ENCODE peak calls at places on chromosomes 7 and 10, in four cellular contexts. F is amygdala, Y is brain pericyte, W is T-helper 17 cell. K is an unnamed sample.

GRCh38 chr7:41886257-41886905 is 183.5 kb upstream of the INHBA start:
- DNase-seq in W (no peak), Y (peak; percentile 84), F (no peak), K (no peak)

GRCh38 chr7:91352091-91352490 is 87.9 kb downstream of the FZD1 start:
- DNase-seq in F (no peak), W (no peak), Y (no peak), K (no peak)

GRCh38 chr7:28955723-28956607 is 2.2 kb downstream of the TRIL start:
- DNase-seq in F (peak; percentile 61), W (no peak), Y (no peak), K (peak; percentile 85)

GRCh38 chr10:24762966-24763623 is 39.4 kb upstream of the ARHGAP21 start:
- DNase-seq in Y (no peak), F (no peak), W (no peak), K (no peak)

GRCh38 chr7:155683714-155684113 is 39.3 kb downstream of the RBM33 start:
- DNase-seq in W (no peak), Y (no peak), F (no peak), K (no peak)

GRCh38 chr10:73519336-73519735 is 23.5 kb upstream of the PPP3CB start:
- DNase-seq in W (no peak), F (no peak), Y (no peak), K (no peak)

GRCh38 chr10:77563638-77564270 is 73.9 kb downstream of the KCNMA1 start:
- DNase-seq in Y (no peak), F (no peak), W (no peak), K (no peak)

GRCh38 chr10:52229271-52229931 is 84.7 kb upstream of the DKK1 start:
- DNase-seq in Y (no peak), F (no peak), W (no peak), K (no peak)

GRCh38 chr7:150756858-150757257 is 19.6 kb downstream of the GIMAP5 start:
- DNase-seq in F (no peak), W (no peak), Y (no peak), K (no peak)

GRCh38 chr10:125985557-125986246 is 89.3 kb downstream of the FANK1 start:
- DNase-seq in W (no peak), F (no peak), Y (no peak), K (no peak)

GRCh38 chr10:44402465-44403205 is 17.7 kb upstream of the CXCL12 start:
- DNase-seq in F (no peak), W (no peak), Y (no peak), K (no peak)

GRCh38 chr7:112790651-112790973 is 419 bp upstream of the TMEM168 start:
- DNase-seq in W (no peak), Y (no peak), F (no peak), K (no peak)

GRCh38 chr7:2799253-2799652 is 44.9 kb downstream of the GNA12 start:
- DNase-seq in W (no peak), F (no peak), Y (no peak), K (no peak)

GRCh38 chr10:132508497-132509443 is 28.8 kb upstream of the INPP5A start:
- DNase-seq in F (no peak), W (no peak), Y (no peak), K (no peak)

GRCh38 chr7:45456747-45457146 is 117.4 kb upstream of the ADCY1 start:
- DNase-seq in F (no peak), W (no peak), Y (no peak), K (no peak)

GRCh38 chr10:22042557-22043326 is 39.2 kb upstream of the DNAJC1 start:
- DNase-seq in W (no peak), F (no peak), Y (no peak), K (no peak)

GRCh38 chr10:21700474-21700873 is 166.4 kb downstream of the MLLT10 start:
- DNase-seq in F (no peak), Y (no peak), W (no peak), K (no peak)

GRCh38 chr7:141456298-141456697 is 94.9 kb upstream of the AGK start:
- DNase-seq in F (no peak), W (no peak), Y (no peak), K (no peak)

GRCh38 chr10:44628921-44629320 is 244.0 kb upstream of the CXCL12 start:
- DNase-seq in W (no peak), Y (peak; percentile 29), F (no peak), K (no peak)

GRCh38 chr7:45921699-45922519 is 837 bp upstream of the IGFBP3 start:
- DNase-seq in F (peak; percentile 20), Y (no peak), W (no peak), K (peak; percentile 23)

GRCh38 chr7:105776986-105777910 is 99.2 kb downstream of the ATXN7L1 start:
- DNase-seq in W (no peak), Y (no peak), F (no peak), K (no peak)

K was measured in NCI-H1930.